ENCODE peak calls at places on chromosome 2, in six cellular contexts. V is IMR-90, Z is HCT116, T is WERI-Rb-1, N is A549, J is psoas muscle. I is an unnamed sample.

GRCh38 chr2:9644603-9645002 is 13.8 kb upstream of the YWHAQ start:
- DNase-seq in N (no peak), Z (no peak), J (no peak), T (no peak), V (peak), I (peak)

GRCh38 chr2:9138507-9139085 is 68.0 kb upstream of the ASAP2 start:
- DNase-seq in T (peak), J (no peak), Z (no peak), N (peak), V (no peak), I (no peak)

GRCh38 chr2:201930831-201931230 is 102.8 kb upstream of the FZD7 start:
- DNase-seq in N (no peak), V (no peak), J (no peak), Z (no peak), T (no peak), I (no peak)

GRCh38 chr2:238378230-238379095 is 48.3 kb upstream of the ASB1 start:
- DNase-seq in V (no peak), Z (no peak), T (no peak), J (no peak), N (no peak), I (no peak)

GRCh38 chr2:224403657-224404056 is 1.8 kb upstream of the FAM124B start:
- DNase-seq in Z (no peak), T (no peak), J (no peak), V (no peak), N (no peak), I (no peak)

GRCh38 chr2:36912692-36913091 is 53.6 kb downstream of the STRN start:
- DNase-seq in J (no peak), T (no peak), Z (no peak), V (peak), N (no peak), I (peak)

GRCh38 chr2:37324536-37324785 is 172 bp downstream of the PRKD3 start:
- DNase-seq in N (no peak), Z (no peak), V (peak), J (peak), T (peak), I (no peak)

GRCh38 chr2:147356157-147356556 is 488.7 kb upstream of the ACVR2A start:
- DNase-seq in Z (no peak), V (no peak), J (no peak), N (no peak), T (no peak), I (no peak)

GRCh38 chr2:217877866-217878265 is 124.9 kb downstream of the TNS1 start:
- DNase-seq in T (no peak), J (no peak), N (no peak), Z (no peak), V (no peak), I (no peak)

GRCh38 chr2:176096243-176096985 is 3.2 kb upstream of the HOXD12 start:
- DNase-seq in V (no peak), T (no peak), Z (no peak), N (no peak), J (no peak), I (no peak)

GRCh38 chr2:27216416-27217137 is 592 bp upstream of the CAD start:
- DNase-seq in Z (no peak), J (no peak), N (no peak), V (no peak), T (no peak), I (no peak)

GRCh38 chr2:140639628-140640027 is 1491.2 kb downstream of the LRP1B start:
- DNase-seq in V (no peak), J (no peak), Z (no peak), N (no peak), T (no peak), I (no peak)

GRCh38 chr2:108884629-108885028 is 98.1 kb downstream of the CCDC138 start:
- DNase-seq in Z (no peak), N (no peak), V (no peak), J (no peak), T (no peak), I (no peak)

GRCh38 chr2:159051133-159051532 is 82.7 kb downstream of the TANC1 start:
- DNase-seq in J (no peak), N (no peak), T (no peak), Z (no peak), V (no peak), I (no peak)

GRCh38 chr2:8219631-8220393 is 462.0 kb upstream of the ID2 start:
- DNase-seq in V (no peak), T (no peak), Z (no peak), N (no peak), J (peak), I (no peak)

GRCh38 chr2:47506024-47506423 is 103.1 kb downstream of the MSH2 start:
- DNase-seq in Z (no peak), J (no peak), V (no peak), T (no peak), N (no peak), I (no peak)

GRCh38 chr2:25062461-25062860 is 20.6 kb downstream of the EFR3B start:
- DNase-seq in Z (no peak), J (no peak), T (no peak), V (no peak), N (no peak), I (no peak)

GRCh38 chr2:182182436-182182835 is 196.8 kb downstream of the PPP1R1C start:
- DNase-seq in V (no peak), J (no peak), N (no peak), Z (no peak), T (no peak), I (no peak)

GRCh38 chr2:31812051-31812798 is 198.6 kb downstream of the MEMO1 start:
- DNase-seq in V (peak), J (no peak), N (peak), T (no peak), Z (no peak), I (peak)

GRCh38 chr2:52113338-52113737 is 1081.4 kb upstream of the NRXN1 start:
- DNase-seq in V (peak), Z (no peak), T (no peak), N (no peak), J (no peak), I (no peak)

GRCh38 chr2:47641366-47641765 is 141.6 kb upstream of the MSH6 start:
- DNase-seq in T (no peak), N (no peak), J (no peak), V (no peak), Z (no peak), I (no peak)

GRCh38 chr2:241895732-241896641 is 26.5 kb downstream of the RTP5 start:
- DNase-seq in T (peak), V (peak), N (no peak), Z (no peak), J (peak), I (peak)

GRCh38 chr2:158786897-158787296 is 8.2 kb upstream of the DAPL1 start:
- DNase-seq in T (no peak), Z (no peak), J (no peak), V (no peak), N (no peak), I (no peak)

GRCh38 chr2:84781942-84782716 is 98.8 kb downstream of the TRABD2A start:
- DNase-seq in V (peak), T (peak), N (no peak), J (no peak), Z (peak), I (peak)

GRCh38 chr2:74328573-74328972 is 14.6 kb downstream of the SLC4A5 start:
- DNase-seq in T (no peak), N (no peak), V (no peak), Z (no peak), J (no peak), I (no peak)

GRCh38 chr2:98944786-98945185 is 8.8 kb upstream of the CRACDL start:
- DNase-seq in J (no peak), T (no peak), N (no peak), V (peak), Z (no peak), I (no peak)

GRCh38 chr2:169946092-169946491 is 118.8 kb downstream of the UBR3 start:
- DNase-seq in V (no peak), Z (no peak), N (no peak), T (no peak), J (no peak), I (no peak)

GRCh38 chr2:232488097-232488711 is 570 bp upstream of the ECEL1 start:
- DNase-seq in J (no peak), Z (no peak), V (no peak), N (no peak), T (no peak), I (no peak)

DNA sequence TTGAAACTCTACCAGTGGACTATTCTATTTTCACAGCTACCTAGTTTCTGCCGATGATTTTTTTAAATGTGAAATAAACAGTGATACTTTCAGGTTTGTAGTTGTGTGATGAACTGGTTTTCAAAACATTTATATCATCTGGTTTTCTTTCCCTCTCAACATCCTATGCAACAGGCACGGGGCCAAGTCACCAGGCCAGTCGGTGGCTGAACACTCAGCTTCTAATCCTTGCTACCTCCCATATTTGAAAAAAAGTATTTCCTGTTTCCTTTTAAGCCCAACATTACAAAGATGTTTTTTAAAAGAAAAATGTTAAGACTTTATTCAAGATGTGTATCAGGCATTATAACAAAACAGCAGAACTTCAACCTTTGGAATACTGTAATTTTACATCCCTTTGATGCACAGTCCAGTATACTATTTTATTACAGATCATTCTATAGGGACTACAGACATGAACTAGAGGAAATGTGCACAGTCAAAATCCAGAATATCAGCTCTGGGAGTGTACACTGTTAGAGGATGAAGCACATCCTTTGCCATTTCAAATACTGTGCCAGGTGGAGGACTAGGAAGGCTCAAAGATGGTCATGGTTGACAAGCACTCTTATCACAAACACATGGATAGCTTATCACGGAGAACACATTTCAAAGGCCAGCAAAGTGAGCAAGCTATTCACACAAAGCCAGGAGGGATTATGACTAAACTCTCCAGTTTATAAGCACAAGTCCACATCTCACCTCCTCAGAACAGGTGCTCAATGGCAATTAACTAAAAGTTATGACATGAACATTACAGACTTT is 14.6 kb downstream of the MRPL35 start:
- DNase-seq in T (no peak), J (no peak), V (peak), Z (no peak), N (no peak), I (no peak)
- H3K27ac ChIP-seq in T (no peak), J (peak), V (no peak), Z (no peak), N (no peak), I (no peak)

GRCh38 chr2:65113816-65114215 is 16.1 kb downstream of the RAB1A start:
- DNase-seq in N (no peak), V (no peak), T (no peak), Z (no peak), J (no peak), I (no peak)

GRCh38 chr2:65113229-65113628 is 16.7 kb downstream of the RAB1A start:
- DNase-seq in V (no peak), Z (no peak), J (no peak), N (no peak), T (no peak), I (no peak)

GRCh38 chr2:65114921-65115320 is 15.0 kb downstream of the RAB1A start:
- DNase-seq in T (no peak), V (no peak), Z (no peak), J (no peak), N (no peak), I (no peak)

GRCh38 chr2:65112630-65113029 is 17.3 kb downstream of the RAB1A start:
- DNase-seq in Z (no peak), J (no peak), N (no peak), V (no peak), T (no peak), I (no peak)

GRCh38 chr2:65116645-65117044 is 13.3 kb downstream of the RAB1A start:
- DNase-seq in V (no peak), Z (no peak), T (no peak), N (no peak), J (no peak), I (no peak)
- TF ChIP-seq CTCF in V (no peak), Z (no peak), T (no peak), N (no peak), J (no peak), I (no peak)

GRCh38 chr2:235170016-235170415 is 218.2 kb downstream of the SH3BP4 start:
- DNase-seq in N (no peak), Z (no peak), J (no peak), T (no peak), V (peak), I (peak)

GRCh38 chr2:235170536-235171510 is 219.0 kb downstream of the SH3BP4 start:
- DNase-seq in Z (peak), T (peak), V (peak), N (peak), J (peak), I (peak)

GRCh38 chr2:235165631-235166030 is 213.8 kb downstream of the SH3BP4 start:
- DNase-seq in N (no peak), T (no peak), Z (no peak), V (no peak), J (no peak), I (no peak)

GRCh38 chr2:235168174-235168979 is 216.6 kb downstream of the SH3BP4 start:
- DNase-seq in J (no peak), N (no peak), T (peak), Z (no peak), V (no peak), I (no peak)

GRCh38 chr2:235171511-235172130 is 219.8 kb downstream of the SH3BP4 start:
- DNase-seq in T (no peak), Z (no peak), N (no peak), J (no peak), V (peak), I (peak)
- H3K27ac ChIP-seq in T (no peak), Z (no peak), N (peak), J (no peak), V (peak), I (no peak)

GRCh38 chr2:164840930-164841718 is 499 bp downstream of the COBLL1 start:
- DNase-seq in T (peak), N (peak), V (peak), J (peak), Z (peak), I (peak)
- TF ChIP-seq CTCF in T (peak), N (peak), V (peak), J (peak), Z (peak), I (no peak)

DNA sequence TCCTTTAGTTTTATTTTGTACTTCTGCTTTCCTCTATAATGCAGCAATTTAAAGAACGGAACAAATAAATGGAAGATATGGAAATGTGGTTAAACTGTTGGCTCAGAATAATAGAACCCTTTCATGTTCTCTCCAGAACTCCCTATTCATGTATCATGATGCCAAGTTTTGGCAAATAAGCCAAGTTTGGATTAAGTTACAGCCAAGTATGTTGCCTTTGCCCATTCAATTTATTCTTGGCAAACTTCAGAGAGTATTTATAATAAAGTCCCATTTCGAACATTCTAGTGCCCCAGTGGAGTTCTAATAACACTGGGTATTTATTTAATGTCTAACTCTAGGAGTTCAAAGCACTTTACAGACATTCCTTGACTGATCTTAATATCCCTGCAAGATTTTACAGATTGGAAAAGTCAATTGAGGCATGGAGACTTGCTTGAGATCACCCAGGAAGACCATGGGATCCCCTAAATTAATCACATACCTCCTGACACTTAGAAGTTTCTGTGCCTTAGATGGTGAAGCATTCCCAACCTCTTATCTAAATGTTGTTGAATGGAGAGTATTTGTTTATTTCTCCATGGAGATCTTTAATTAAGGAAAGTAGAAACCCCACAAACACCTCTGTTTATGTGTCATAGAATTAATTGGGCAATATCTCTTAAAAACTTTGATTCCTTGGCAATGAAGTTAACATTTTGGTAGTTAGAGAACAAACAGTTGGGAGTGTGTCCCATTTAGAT is 106.7 kb downstream of the ACKR3 start:
- DNase-seq in V (no peak), N (no peak), Z (no peak), J (no peak), T (no peak), I (no peak)
- H3K27ac ChIP-seq in V (no peak), N (no peak), Z (no peak), J (no peak), T (no peak), I (no peak)

DNA sequence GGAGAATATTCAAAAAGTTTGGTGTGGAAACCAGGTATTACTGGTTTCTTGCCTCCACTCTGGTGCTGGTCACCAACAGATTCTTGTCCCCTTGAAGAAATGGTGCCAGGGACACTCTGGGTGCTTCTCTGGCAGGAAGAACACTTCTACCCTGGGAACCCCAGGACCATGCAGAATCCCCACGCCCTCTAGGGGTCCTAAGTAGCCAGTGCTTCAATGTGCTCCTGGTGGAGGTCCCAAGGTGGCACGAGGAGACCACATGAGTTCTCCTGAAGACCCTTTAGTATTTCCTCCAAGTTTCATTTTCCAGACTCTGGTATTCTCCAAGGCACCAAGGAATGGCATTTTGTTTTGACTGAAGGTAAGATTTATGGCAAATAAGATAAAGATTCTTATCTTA is 380.6 kb downstream of the TSN start:
- DNase-seq in N (peak), T (peak), Z (peak), J (no peak), V (peak), I (peak)
- TF ChIP-seq CTCF in N (peak), T (peak), Z (peak), J (no peak), V (peak), I (no peak)